ENCODE peak calls at places on chromosome 14, in eight cellular contexts. C is neural progenitor cell, R is hepatocyte, V is endothelial cell of umbilical vein, A is astrocyte, W is OCI-LY7, E is neuronal stem cell, G is fibroblast of lung. L is an unnamed sample.

GRCh38 chr14:61498811-61499210 is 177.4 kb downstream of the PRKCH start:
- DNase-seq in C (no peak), W (no peak), E (no peak), G (peak; percentile 80), A (no peak), R (no peak), V (peak; percentile 91), L (peak; percentile 64)

GRCh38 chr14:32085182-32085844 is 8.2 kb downstream of the ARHGAP5 start:
- DNase-seq in V (no peak), E (no peak), C (no peak), R (no peak), A (no peak), W (no peak), G (no peak), L (no peak)

GRCh38 chr14:74503256-74503972 is 9.8 kb downstream of the ISCA2 start:
- DNase-seq in R (no peak), G (no peak), V (no peak), C (no peak), W (no peak), E (no peak), A (no peak), L (no peak)

GRCh38 chr14:93984070-93984469 is 7.7 kb upstream of the ASB2 start:
- DNase-seq in G (no peak), E (no peak), A (peak; percentile 52), C (no peak), V (no peak), R (no peak), W (no peak), L (no peak)

GRCh38 chr14:50085570-50086315 is 30.6 kb downstream of the VCPKMT start:
- DNase-seq in W (peak; percentile 79), R (no peak), C (no peak), V (no peak), G (no peak), E (no peak), A (peak; percentile 67), L (peak; percentile 87)

GRCh38 chr14:26775765-26776577 is 178.1 kb upstream of the NOVA1 start:
- DNase-seq in W (no peak), G (peak; percentile 58), C (no peak), A (peak; percentile 75), E (no peak), R (no peak), V (peak; percentile 58), L (no peak)

GRCh38 chr14:93903342-93904184 is 23.6 kb upstream of the FAM181A start:
- DNase-seq in R (peak; percentile 46), V (no peak), A (no peak), G (no peak), E (no peak), C (peak; percentile 74), W (no peak), L (peak; percentile 77)

GRCh38 chr14:99273724-99274345 is 1.8 kb upstream of the BCL11B start:
- DNase-seq in G (no peak), R (peak; percentile 70), W (no peak), A (no peak), C (no peak), V (no peak), E (no peak), L (peak; percentile 80)

GRCh38 chr14:105138021-105138541 is 30.5 kb downstream of the JAG2 start:
- DNase-seq in A (no peak), V (no peak), W (no peak), E (no peak), C (no peak), R (no peak), G (no peak), L (peak; percentile 69)

DNA sequence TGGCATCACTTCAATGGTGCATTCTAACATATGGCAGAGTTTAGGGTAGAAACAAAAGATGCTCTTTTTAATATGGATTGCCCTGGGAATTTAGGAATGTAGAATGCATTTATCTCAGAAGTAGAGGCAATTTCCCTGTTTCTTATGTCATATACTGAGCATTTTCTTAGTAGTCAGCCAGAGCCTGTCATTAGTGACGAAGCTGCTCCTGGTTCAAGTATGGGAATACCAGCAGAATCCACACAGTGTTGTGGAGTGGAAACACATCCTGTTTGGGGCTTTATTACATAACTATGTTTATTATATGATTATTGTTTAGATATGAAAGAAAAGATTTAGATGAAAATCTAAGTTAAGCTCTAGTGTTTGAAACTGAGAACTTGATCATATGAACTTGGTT is 12.2 kb downstream of the CIPC start:
- DNase-seq in V (no peak), C (no peak), W (no peak), A (no peak), G (no peak), R (no peak), E (no peak), L (no peak)
- H3K36me3 ChIP-seq in V (peaks cover 12% of the 10 kb centered on the region), C (peaks cover 4% of the 10 kb centered on the region), W (peaks cover 95% of the 10 kb centered on the region), A (peaks cover 11% of the 10 kb centered on the region), G (peaks cover 5% of the 10 kb centered on the region), R (no peaks in the 10 kb centered on the region), E (peaks cover 17% of the 10 kb centered on the region), L (peaks cover 52% of the 10 kb centered on the region)

GRCh38 chr14:104118006-104118844 is 20.2 kb upstream of the KIF26A start:
- DNase-seq in V (no peak), A (no peak), W (no peak), R (no peak), G (no peak), C (no peak), E (no peak), L (peak; percentile 67)

GRCh38 chr14:104117341-104118005 is 20.9 kb upstream of the KIF26A start:
- DNase-seq in R (no peak), A (no peak), V (no peak), E (no peak), W (no peak), G (no peak), C (peak; percentile 44), L (peak; percentile 54)

GRCh38 chr14:104115691-104116543 is 22.5 kb upstream of the KIF26A start:
- DNase-seq in E (no peak), V (no peak), R (peak; percentile 54), W (no peak), C (no peak), A (no peak), G (no peak), L (peak; percentile 74)

GRCh38 chr14:104115131-104115600 is 23.2 kb upstream of the KIF26A start:
- DNase-seq in A (no peak), C (no peak), G (no peak), V (no peak), W (no peak), E (no peak), R (no peak), L (no peak)

GRCh38 chr14:104116544-104117340 is 21.6 kb upstream of the KIF26A start:
- DNase-seq in A (no peak), R (peak; percentile 86), G (no peak), E (no peak), C (peak; percentile 64), W (no peak), V (no peak), L (peak; percentile 83)
- H3K4me3 ChIP-seq in A (no peak overlapping the region), R (peak overlapping the region; percentile 70), G (no peak overlapping the region), E (peak overlapping the region; percentile 68), C (peak overlapping the region; percentile 44), W (no peak overlapping the region), V (peak overlapping the region; percentile 3), L (peak overlapping the region; percentile 19)

GRCh38 chr14:38016497-38016896 is 191.2 kb upstream of the SSTR1 start:
- DNase-seq in W (peak; percentile 28), E (no peak), G (no peak), R (no peak), V (no peak), C (no peak), A (no peak), L (no peak)
- H2AFZ ChIP-seq in W (peak overlapping the region; percentile 6), E (no peak overlapping the region), G (no peak overlapping the region), R (no peak overlapping the region), V (no peak overlapping the region), C (no peak overlapping the region), A (no peak overlapping the region), L (no peak overlapping the region)

GRCh38 chr14:64444140-64444539 is 21.2 kb upstream of the AKAP5 start:
- DNase-seq in E (no peak), C (no peak), A (no peak), W (no peak), G (no peak), V (no peak), R (no peak), L (no peak)
- H3K36me3 ChIP-seq in E (peaks cover 23% of the 10 kb centered on the region), C (no peaks in the 10 kb centered on the region), A (peaks cover 22% of the 10 kb centered on the region), W (peaks cover 90% of the 10 kb centered on the region), G (peaks cover 6% of the 10 kb centered on the region), V (no peaks in the 10 kb centered on the region), R (no peaks in the 10 kb centered on the region), L (peaks cover 28% of the 10 kb centered on the region)

GRCh38 chr14:102187044-102187443 is 47.3 kb downstream of the WDR20 start:
- DNase-seq in A (peak; percentile 88), E (no peak), G (peak; percentile 88), V (peak; percentile 45), R (peak; percentile 34), W (no peak), C (no peak), L (peak; percentile 87)

GRCh38 chr14:102185360-102185759 is 45.7 kb downstream of the WDR20 start:
- DNase-seq in A (no peak), W (no peak), C (no peak), V (no peak), E (no peak), G (no peak), R (peak; percentile 49), L (no peak)

GRCh38 chr14:102188187-102188586 is 48.5 kb downstream of the WDR20 start:
- DNase-seq in E (no peak), C (no peak), R (no peak), W (no peak), V (no peak), G (no peak), A (no peak), L (no peak)

GRCh38 chr14:102189858-102190257 is 50.2 kb downstream of the WDR20 start:
- DNase-seq in V (no peak), A (no peak), W (no peak), C (no peak), E (no peak), R (no peak), G (no peak), L (no peak)

DNA sequence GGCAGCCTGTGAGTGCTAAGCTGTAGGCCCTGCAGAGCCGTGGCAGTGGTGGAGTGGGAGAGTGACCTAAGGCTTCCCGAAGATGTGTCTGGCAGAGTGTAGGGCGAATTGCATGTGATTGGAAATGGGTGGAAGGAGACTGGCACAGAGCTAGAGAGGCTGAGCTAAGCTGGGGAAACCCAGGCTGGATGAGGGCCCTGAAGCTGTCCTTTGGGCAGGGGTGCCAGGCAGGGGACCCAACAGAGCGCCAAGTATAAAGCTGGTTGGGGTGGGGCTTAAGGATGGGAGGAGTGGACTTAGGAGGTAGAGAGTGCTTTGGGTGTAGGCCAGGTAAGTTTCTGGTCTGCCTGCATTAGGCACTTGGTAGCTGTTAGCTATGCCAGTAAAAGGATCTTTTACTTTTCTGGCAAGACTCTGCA is 47.9 kb downstream of the WDR20 start:
- DNase-seq in R (no peak), E (no peak), A (no peak), W (no peak), G (no peak), C (no peak), V (no peak), L (no peak)
- H3K4me3 ChIP-seq in R (no peak overlapping the region), E (no peak overlapping the region), A (no peak overlapping the region), W (no peak overlapping the region), G (no peak overlapping the region), C (no peak overlapping the region), V (no peak overlapping the region), L (peak overlapping the region; percentile 18)

DNA sequence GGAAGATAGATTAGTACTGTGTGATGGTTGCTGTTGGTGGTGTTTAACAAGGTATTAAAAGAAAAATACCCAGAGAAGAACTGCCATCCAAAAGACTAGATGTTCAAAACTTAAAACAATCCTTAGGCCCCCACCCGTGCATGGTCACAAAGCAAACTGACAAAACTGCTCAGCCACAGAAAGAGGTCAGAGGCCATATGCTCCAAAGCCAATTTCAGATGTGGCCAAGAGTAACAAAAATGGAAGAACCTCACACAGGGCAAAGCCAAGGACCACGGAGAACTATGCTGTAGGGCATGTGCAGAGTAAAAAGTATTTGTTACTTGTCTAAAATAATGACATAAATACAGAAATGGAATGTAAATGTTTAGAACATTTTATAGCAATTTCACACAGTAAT is 5.3 kb downstream of the TXNDC16 start:
- DNase-seq in E (no peak), R (no peak), G (peak; percentile 9), A (no peak), V (no peak), W (peak; percentile 21), C (no peak), L (no peak)
- H2AFZ ChIP-seq in E (no peak overlapping the region), R (no peak overlapping the region), G (no peak overlapping the region), A (no peak overlapping the region), V (no peak overlapping the region), W (peak overlapping the region; percentile 81), C (no peak overlapping the region), L (peak overlapping the region; percentile 30)

L was measured in osteoblast.